ENCODE peak calls at places on chromosomes 16 and 17, in six cellular contexts. L is fibroblast of mammary gland, T is heart right ventricle, G is RWPE1, Y is stomach, V is dorsolateral prefrontal cortex. N is an unnamed sample.

GRCh38 chr17:82684207-82684903 is 14.1 kb downstream of the RAB40B start:
- DNase-seq in L (peak; percentile 32), T (no peak), G (no peak), Y (peak; percentile 61), V (no peak), N (no peak)

GRCh38 chr16:14199624-14200023 is 128.5 kb downstream of the MRTFB start:
- DNase-seq in L (peak; percentile 22), T (no peak), G (peak; percentile 20), Y (no peak), V (no peak), N (peak; percentile 10)

GRCh38 chr17:17206149-17206912 is at the start of gene PLD6:
- DNase-seq in L (peak; percentile 68), T (peak; percentile 65), G (peak; percentile 79), Y (peak; percentile 86), V (peak; percentile 77), N (peak; percentile 77)

GRCh38 chr16:85477801-85478363 is 135.2 kb upstream of the GSE1 start:
- DNase-seq in L (peak; percentile 8), T (no peak), G (no peak), Y (no peak), V (no peak), N (no peak)

GRCh38 chr16:49653577-49653976 is 202.3 kb downstream of the ZNF423 start:
- DNase-seq in L (no peak), T (no peak), G (no peak), Y (no peak), V (no peak), N (no peak)

GRCh38 chr16:85832578-85833539 is 33.4 kb downstream of the COX4I1 start:
- DNase-seq in L (no peak), T (no peak), G (no peak), Y (no peak), V (no peak), N (no peak)

GRCh38 chr16:89704281-89704680 is 2.8 kb upstream of the SPATA2L start:
- DNase-seq in L (no peak), T (no peak), G (no peak), Y (no peak), V (no peak), N (no peak)

GRCh38 chr17:35350493-35350892 is 22.9 kb downstream of the SLFN11 start:
- DNase-seq in L (no peak), T (no peak), G (no peak), Y (no peak), V (no peak), N (no peak)

GRCh38 chr17:2794116-2794803 is 2.0 kb upstream of the RAP1GAP2 start:
- DNase-seq in L (no peak), T (no peak), G (no peak), Y (no peak), V (no peak), N (no peak)

GRCh38 chr16:50338371-50339231 is 30.2 kb downstream of the BRD7 start:
- DNase-seq in L (peak; percentile 25), T (no peak), G (no peak), Y (no peak), V (no peak), N (no peak)

GRCh38 chr17:74063439-74063838 is 140.0 kb upstream of the RPL38 start:
- DNase-seq in L (no peak), T (no peak), G (no peak), Y (no peak), V (no peak), N (no peak)

GRCh38 chr17:19534562-19535149 is 1.0 kb downstream of the SLC47A1 start:
- DNase-seq in L (no peak), T (no peak), G (no peak), Y (no peak), V (no peak), N (no peak)

GRCh38 chr16:78522327-78522726 is 422.9 kb downstream of the WWOX start:
- DNase-seq in L (no peak), T (no peak), G (no peak), Y (no peak), V (no peak), N (no peak)

GRCh38 chr17:73343739-73344454 is 32.1 kb upstream of the CDC42EP4 start:
- DNase-seq in L (no peak), T (no peak), G (no peak), Y (no peak), V (no peak), N (no peak)

GRCh38 chr17:31595076-31595475 is 203.6 kb downstream of the RAB11FIP4 start:
- DNase-seq in L (peak; percentile 41), T (no peak), G (peak; percentile 46), Y (no peak), V (no peak), N (peak; percentile 39)

GRCh38 chr17:48720263-48721008 is 1.9 kb downstream of the PRAC1 start:
- DNase-seq in L (no peak), T (no peak), G (no peak), Y (no peak), V (no peak), N (no peak)

GRCh38 chr17:61490540-61490975 is 38.3 kb downstream of the TBX4 start:
- DNase-seq in L (peak; percentile 62), T (no peak), G (peak; percentile 69), Y (peak; percentile 8), V (no peak), N (peak; percentile 89)

GRCh38 chr16:84321932-84322331 is 27.3 kb downstream of the WFDC1 start:
- DNase-seq in L (no peak), T (no peak), G (no peak), Y (no peak), V (no peak), N (no peak)

GRCh38 chr16:49621240-49622083 is 234.4 kb downstream of the ZNF423 start:
- DNase-seq in L (no peak), T (no peak), G (no peak), Y (no peak), V (no peak), N (no peak)

GRCh38 chr17:39898088-39898487 is 20.3 kb downstream of the GSDMB start:
- DNase-seq in L (no peak), T (no peak), G (no peak), Y (no peak), V (no peak), N (no peak)

GRCh38 chr17:28760987-28761562 is 17.3 kb downstream of the TRAF4 start:
- DNase-seq in L (peak; percentile 76), T (peak; percentile 54), G (no peak), Y (peak; percentile 87), V (peak; percentile 63), N (peak; percentile 57)

GRCh38 chr16:8931864-8932263 is 31.8 kb downstream of the USP7 start:
- DNase-seq in L (peak; percentile 71), T (peak; percentile 65), G (peak; percentile 38), Y (peak; percentile 51), V (no peak), N (peak; percentile 10)

GRCh38 chr16:6827272-6827671 is 505.4 kb upstream of the RBFOX1 start:
- DNase-seq in L (no peak), T (peak; percentile 7), G (no peak), Y (no peak), V (no peak), N (no peak)

GRCh38 chr17:29682054-29682453 is 59.3 kb upstream of the CORO6 start:
- DNase-seq in L (no peak), T (no peak), G (no peak), Y (no peak), V (no peak), N (no peak)

GRCh38 chr17:82875418-82875856 is 35.6 kb upstream of the ZNF750 start:
- DNase-seq in L (no peak), T (no peak), G (peak; percentile 91), Y (peak; percentile 87), V (no peak), N (no peak)

GRCh38 chr16:70152578-70153302 is 20.8 kb upstream of the CLEC18C start:
- DNase-seq in L (no peak), T (no peak), G (no peak), Y (peak; percentile 46), V (no peak), N (no peak)

DNA sequence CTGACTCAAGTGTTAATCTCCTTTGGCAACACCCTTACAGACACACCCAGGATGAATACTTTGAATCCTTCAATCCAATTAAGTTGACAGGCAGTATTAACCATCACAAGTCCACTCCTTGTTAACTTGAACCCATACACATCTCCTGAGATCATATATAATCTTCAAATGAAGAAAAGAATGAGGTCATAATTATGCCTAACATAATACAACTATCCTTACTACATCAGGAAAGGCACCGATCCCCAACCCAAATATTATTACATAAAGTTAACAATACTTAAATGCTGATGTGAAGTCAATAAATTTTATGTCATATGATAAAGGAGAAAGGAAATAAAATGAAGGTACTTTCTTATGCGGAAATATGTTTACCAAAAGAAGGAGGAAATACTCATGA is 649.9 kb downstream of the KCNJ2 start:
- DNase-seq in L (no peak), T (no peak), G (no peak), Y (no peak), V (no peak), N (no peak)
- TF ChIP-seq CTCF in L (no peak), T (no peak), G (no peak), Y (no peak), V (no peak), N (no peak)

GRCh38 chr17:57574040-57574513 is 171.0 kb downstream of the CCDC182 start:
- DNase-seq in L (peak; percentile 73), T (peak; percentile 67), G (no peak), Y (no peak), V (no peak), N (peak; percentile 21)
- TF ChIP-seq CTCF in L (no peak), T (no peak), G (no peak), Y (no peak), V (no peak), N (no peak)

DNA sequence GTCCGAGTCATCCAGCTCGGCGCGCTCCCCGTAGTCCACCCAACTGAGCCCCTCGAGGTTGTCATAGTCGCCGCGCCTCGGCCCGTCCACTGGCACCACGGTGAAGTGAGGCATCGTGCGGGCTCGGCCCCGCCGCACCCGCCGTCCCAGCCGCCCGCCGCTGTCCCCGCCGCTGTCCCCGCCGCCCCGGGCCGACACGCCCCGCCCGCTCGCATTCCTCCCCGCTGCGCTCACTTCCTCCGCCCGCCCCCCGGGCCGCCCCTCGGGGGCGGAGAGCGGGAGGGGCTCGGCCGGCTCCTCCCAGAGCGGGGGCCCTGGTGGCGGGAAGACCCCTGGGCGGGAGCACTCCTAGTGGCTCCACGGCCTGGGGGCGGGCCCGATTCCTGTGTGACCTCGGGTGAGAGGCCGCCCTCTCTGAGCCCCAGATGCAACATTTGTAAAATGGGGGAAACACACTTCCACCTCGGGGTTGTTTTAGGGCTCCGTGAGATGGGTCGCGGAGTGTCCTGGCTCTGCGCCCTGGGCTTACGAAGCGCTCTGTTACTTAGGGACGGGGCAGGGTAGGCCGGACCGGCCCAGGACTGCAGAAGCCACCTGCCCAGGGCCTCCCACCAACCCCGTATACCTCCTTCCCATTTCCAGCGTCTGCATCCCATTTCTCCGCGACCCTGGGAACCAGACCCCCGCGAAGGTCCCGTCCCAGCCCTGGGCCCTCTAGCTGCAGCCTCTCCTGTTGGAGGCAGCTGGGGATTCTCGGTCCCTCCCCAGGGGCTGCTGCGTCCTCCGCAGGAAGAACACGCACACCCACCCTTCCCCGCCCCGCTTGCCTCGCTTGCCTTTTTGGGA is at the start of gene SLC12A4:
- DNase-seq in L (peak; percentile 62), T (peak; percentile 91), G (peak; percentile 92), Y (peak; percentile 82), V (peak; percentile 28), N (peak; percentile 44)
- TF ChIP-seq CTCF in L (no peak), T (no peak), G (no peak), Y (no peak), V (peak; percentile 17), N (no peak)

GRCh38 chr16:71724320-71724751 is at the start of gene PHLPP2:
- DNase-seq in L (peak; percentile 5), T (no peak), G (no peak), Y (no peak), V (no peak), N (no peak)
- TF ChIP-seq CTCF in L (no peak), T (no peak), G (no peak), Y (no peak), V (no peak), N (no peak)